ENCODE peak calls at places on chromosomes 6 and 20, in four cellular contexts. F is RCC 7860, N is tibial nerve, S is kidney tubule cell. V is an unnamed sample.

GRCh38 chr6:168162366-168162765 is 83.4 kb upstream of the FRMD1 start:
- DNase-seq in S (no peak), F (no peak), N (no peak), V (no peak)

GRCh38 chr6:15276036-15276435 is 30.2 kb downstream of the JARID2 start:
- DNase-seq in S (no peak), F (no peak), N (no peak), V (no peak)

GRCh38 chr20:17762243-17762872 is 62.6 kb downstream of the BANF2 start:
- DNase-seq in S (no peak), N (no peak), F (no peak), V (no peak)

GRCh38 chr6:154579046-154579823 is 68.8 kb upstream of the CNKSR3 start:
- DNase-seq in S (no peak), F (no peak), N (no peak), V (no peak)

GRCh38 chr6:18154507-18155272 is at the start of gene TPMT:
- DNase-seq in N (no peak), F (no peak), S (peak), V (no peak)

GRCh38 chr20:57654363-57654997 is 34.3 kb upstream of the ZBP1 start:
- DNase-seq in S (peak), F (peak), N (no peak), V (peak)

GRCh38 chr6:109874621-109875020 is 103.5 kb upstream of the GPR6 start:
- DNase-seq in S (no peak), N (no peak), F (no peak), V (no peak)

GRCh38 chr20:859661-860294 is 26.3 kb downstream of the FAM110A start:
- DNase-seq in S (peak), N (no peak), F (no peak), V (no peak)

GRCh38 chr6:125904871-125905270 is 51.7 kb upstream of the HINT3 start:
- DNase-seq in F (peak), S (peak), N (no peak), V (peak)

GRCh38 chr6:74222768-74223321 is 526.8 kb downstream of the CD109 start:
- DNase-seq in F (no peak), N (no peak), S (peak), V (no peak)

GRCh38 chr6:10589983-10590382 is 68.8 kb downstream of the GCNT2 start:
- DNase-seq in S (no peak), F (no peak), N (no peak), V (no peak)

GRCh38 chr20:1388706-1389483 is 4.0 kb downstream of the FKBP1A start:
- DNase-seq in N (no peak), S (no peak), F (no peak), V (no peak)

GRCh38 chr6:15522427-15522826 is 140.4 kb downstream of the DTNBP1 start:
- DNase-seq in N (no peak), S (peak), F (peak), V (no peak)

GRCh38 chr6:156061465-156061864 is 605.8 kb upstream of the NOX3 start:
- DNase-seq in S (no peak), F (no peak), N (no peak), V (no peak)

GRCh38 chr20:37265152-37265551 is 3.5 kb upstream of the GHRH start:
- DNase-seq in N (no peak), F (no peak), S (no peak), V (peak)

GRCh38 chr20:48236485-48237055 is 451.3 kb upstream of the SULF2 start:
- DNase-seq in S (no peak), F (no peak), N (no peak), V (no peak)

GRCh38 chr6:157317129-157317814 is 6.0 kb downstream of the TMEM242 start:
- DNase-seq in S (peak), N (peak), F (peak), V (no peak)

GRCh38 chr6:127342296-127342945 is 988 bp downstream of the ECHDC1 start:
- DNase-seq in N (no peak), S (peak), F (peak), V (no peak)

GRCh38 chr20:54691335-54691734 is 215.9 kb downstream of the DOK5 start:
- DNase-seq in N (no peak), S (no peak), F (no peak), V (no peak)

GRCh38 chr20:47724910-47725247 is 60.4 kb downstream of the SULF2 start:
- DNase-seq in N (no peak), F (no peak), S (no peak), V (no peak)

GRCh38 chr6:17207281-17207680 is 73.9 kb upstream of the RBM24 start:
- DNase-seq in F (no peak), S (no peak), N (no peak), V (no peak)

GRCh38 chr6:21885532-21886089 is 292.1 kb downstream of the SOX4 start:
- DNase-seq in F (peak), N (peak), S (peak), V (no peak)

GRCh38 chr6:96809119-96809518 is 28.2 kb downstream of the GPR63 start:
- DNase-seq in S (no peak), N (no peak), F (no peak), V (no peak)

GRCh38 chr20:44196278-44196677 is 9.3 kb upstream of the JPH2 start:
- DNase-seq in N (no peak), F (no peak), S (no peak), V (no peak)

GRCh38 chr6:160950507-160950906 is 41.1 kb upstream of the MAP3K4 start:
- DNase-seq in F (no peak), S (peak), N (no peak), V (no peak)

GRCh38 chr6:4358414-4359107 is 223.2 kb upstream of the ECI2 start:
- DNase-seq in F (peak), S (peak), N (peak), V (no peak)

GRCh38 chr20:46550441-46550840 is at the start of gene OCSTAMP:
- DNase-seq in F (no peak), S (no peak), N (no peak), V (no peak)

GRCh38 chr6:31116661-31117385 is 2.2 kb downstream of the PSORS1C1 start:
- DNase-seq in N (no peak), S (no peak), F (no peak), V (no peak)

GRCh38 chr20:47711046-47711752 is 74.1 kb downstream of the SULF2 start:
- DNase-seq in F (no peak), N (no peak), S (no peak), V (no peak)

GRCh38 chr6:162177733-162178132 is 549.8 kb downstream of the PRKN start:
- DNase-seq in S (peak), F (no peak), N (no peak), V (no peak)

GRCh38 chr20:49647509-49647908 is 66.2 kb downstream of the B4GALT5 start:
- DNase-seq in F (no peak), N (no peak), S (no peak), V (no peak)

GRCh38 chr6:9540534-9541126 is 874.2 kb downstream of the TFAP2A start:
- DNase-seq in S (peak), F (peak), N (no peak), V (peak)

GRCh38 chr6:31143148-31143547 is 4.3 kb upstream of the PSORS1C2 start:
- DNase-seq in N (peak), F (peak), S (peak), V (no peak)

GRCh38 chr6:111427341-111428116 is 55.5 kb downstream of the REV3L start:
- DNase-seq in F (peak), N (no peak), S (peak), V (peak)